ENCODE peak calls at places on chromosome 7, in six cellular contexts. V, F, M, X, H and Q are unnamed samples.

GRCh38 chr7:43108255-43109011 is 4.0 kb upstream of the HECW1 start:
- DNase-seq in V (no peak), F (peak), M (peak), X (peak), H (peak), Q (peak)

GRCh38 chr7:15995027-15995426 is 308.5 kb upstream of the MEOX2 start:
- DNase-seq in V (no peak), F (no peak), M (no peak), X (peak), H (no peak), Q (no peak)

GRCh38 chr7:6725003-6725402 is 18.3 kb upstream of the ZNF12 start:
- DNase-seq in V (no peak), F (no peak), M (no peak), X (no peak), H (no peak), Q (no peak)

GRCh38 chr7:101099969-101100781 is 14.9 kb downstream of the TRIM56 start:
- DNase-seq in V (peak), F (peak), M (peak), X (peak), H (peak), Q (no peak)

GRCh38 chr7:113664867-113665266 is 253.9 kb downstream of the PPP1R3A start:
- DNase-seq in V (no peak), F (no peak), M (no peak), X (no peak), H (no peak), Q (no peak)

GRCh38 chr7:47295606-47296005 is 286.3 kb downstream of the TNS3 start:
- DNase-seq in V (no peak), F (no peak), M (no peak), X (no peak), H (no peak), Q (no peak)

GRCh38 chr7:151754142-151754590 is 122.7 kb downstream of the PRKAG2 start:
- DNase-seq in V (no peak), F (peak), M (peak), X (peak), H (peak), Q (peak)

GRCh38 chr7:71559214-71559613 is 427.3 kb downstream of the GALNT17 start:
- DNase-seq in V (no peak), F (no peak), M (no peak), X (no peak), H (no peak), Q (no peak)

GRCh38 chr7:5420108-5420840 is 3.4 kb downstream of the TNRC18 start:
- DNase-seq in V (no peak), F (no peak), M (no peak), X (peak), H (no peak), Q (no peak)
- H3K4me3 ChIP-seq in V (peak), F (peak), M (peak), X (peak), H (peak), Q (peak)

DNA sequence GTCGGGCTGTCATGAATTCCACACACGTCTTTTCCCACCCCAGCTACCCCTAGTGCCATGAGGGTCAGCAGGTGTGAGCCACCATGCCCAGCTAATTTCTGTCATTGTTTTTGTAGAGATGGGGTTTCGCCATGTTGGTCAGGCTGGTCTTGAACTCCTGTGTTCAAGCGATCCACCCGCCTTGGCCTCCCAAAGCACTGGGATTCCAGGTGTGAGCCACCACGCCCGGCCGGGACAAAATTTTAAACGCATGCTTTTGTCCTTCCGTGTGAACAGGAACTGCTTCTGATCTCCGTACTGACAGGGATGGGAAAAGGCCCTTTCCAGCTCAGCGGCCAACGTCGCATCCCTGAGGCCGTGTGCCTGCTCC is 15.6 kb upstream of the ZFAND2A start:
- DNase-seq in V (no peak), F (no peak), M (no peak), X (no peak), H (no peak), Q (no peak)
- H3K4me3 ChIP-seq in V (peak), F (no peak), M (peak), X (peak), H (no peak), Q (peak)

GRCh38 chr7:150371131-150371995 is 2.7 kb downstream of the REPIN1 start:
- DNase-seq in V (no peak), F (no peak), M (no peak), X (peak), H (no peak), Q (no peak)

GRCh38 chr7:150374026-150374425 is 5.1 kb upstream of the ZNF775 start:
- DNase-seq in V (no peak), F (no peak), M (no peak), X (no peak), H (no peak), Q (no peak)

GRCh38 chr7:150373049-150373801 is 4.6 kb downstream of the REPIN1 start:
- DNase-seq in V (no peak), F (peak), M (no peak), X (no peak), H (no peak), Q (no peak)

GRCh38 chr7:150371996-150372270 is 3.3 kb downstream of the REPIN1 start:
- DNase-seq in V (no peak), F (no peak), M (no peak), X (no peak), H (no peak), Q (no peak)

DNA sequence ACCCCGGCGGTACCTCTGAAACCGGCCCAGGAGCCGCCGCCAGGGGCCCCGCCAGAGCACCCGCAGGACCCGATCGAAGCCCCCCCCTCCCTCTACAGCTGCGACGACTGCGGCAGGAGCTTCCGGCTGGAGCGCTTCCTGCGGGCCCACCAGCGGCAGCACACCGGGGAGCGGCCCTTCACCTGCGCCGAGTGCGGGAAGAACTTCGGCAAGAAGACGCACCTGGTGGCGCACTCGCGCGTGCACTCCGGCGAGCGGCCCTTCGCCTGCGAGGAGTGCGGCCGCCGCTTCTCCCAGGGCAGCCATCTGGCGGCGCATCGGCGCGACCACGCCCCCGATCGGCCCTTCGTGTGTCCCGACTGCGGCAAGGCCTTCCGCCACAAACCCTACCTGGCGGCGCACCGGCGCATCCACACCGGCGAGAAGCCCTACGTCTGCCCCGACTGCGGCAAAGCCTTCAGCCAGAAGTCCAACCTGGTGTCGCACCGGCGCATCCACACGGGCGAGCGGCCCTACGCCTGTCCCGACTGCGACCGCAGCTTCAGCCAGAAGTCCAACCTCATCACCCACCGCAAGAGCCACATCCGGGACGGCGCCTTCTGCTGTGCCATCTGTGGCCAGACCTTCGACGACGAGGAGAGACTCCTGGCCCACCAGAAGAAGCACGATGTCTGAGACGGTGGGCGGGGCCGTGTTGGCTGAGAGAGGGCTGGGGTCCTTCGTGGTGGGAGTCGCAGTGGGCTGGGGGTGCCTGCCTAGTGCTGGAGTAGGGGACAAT is 3.8 kb downstream of the REPIN1 start:
- DNase-seq in V (no peak), F (no peak), M (no peak), X (no peak), H (no peak), Q (no peak)
- H3K4me3 ChIP-seq in V (no peak), F (peak), M (no peak), X (no peak), H (no peak), Q (peak)

GRCh38 chr7:44218418-44219201 is 17.8 kb downstream of the YKT6 start:
- DNase-seq in V (peak), F (peak), M (no peak), X (peak), H (no peak), Q (no peak)
- H3K4me3 ChIP-seq in V (no peak), F (no peak), M (no peak), X (no peak), H (no peak), Q (no peak)

GRCh38 chr7:14902589-14902963 is at the start of gene DGKB:
- DNase-seq in V (peak), F (no peak), M (no peak), X (peak), H (peak), Q (no peak)
- H3K4me3 ChIP-seq in V (peak), F (peak), M (peak), X (no peak), H (peak), Q (no peak)

GRCh38 chr7:2215851-2216250 is 16.9 kb downstream of the MAD1L1 start:
- DNase-seq in V (no peak), F (no peak), M (no peak), X (peak), H (no peak), Q (no peak)
- H3K4me3 ChIP-seq in V (no peak), F (no peak), M (no peak), X (no peak), H (no peak), Q (no peak)

GRCh38 chr7:134954197-134955082 is 31.9 kb upstream of the AGBL3 start:
- DNase-seq in V (no peak), F (no peak), M (no peak), X (no peak), H (peak), Q (no peak)

GRCh38 chr7:134963031-134963430 is 23.3 kb upstream of the AGBL3 start:
- DNase-seq in V (no peak), F (no peak), M (no peak), X (no peak), H (peak), Q (no peak)

GRCh38 chr7:134962270-134962669 is 24.0 kb upstream of the AGBL3 start:
- DNase-seq in V (no peak), F (no peak), M (no peak), X (no peak), H (no peak), Q (no peak)

GRCh38 chr7:134957005-134957404 is 29.3 kb upstream of the AGBL3 start:
- DNase-seq in V (no peak), F (no peak), M (no peak), X (no peak), H (no peak), Q (no peak)

GRCh38 chr7:134959810-134960209 is 26.5 kb upstream of the AGBL3 start:
- DNase-seq in V (no peak), F (no peak), M (no peak), X (no peak), H (no peak), Q (peak)
- H3K4me3 ChIP-seq in V (no peak), F (no peak), M (no peak), X (no peak), H (no peak), Q (peak)

GRCh38 chr7:50738932-50739331 is 43.8 kb downstream of the GRB10 start:
- DNase-seq in V (no peak), F (no peak), M (no peak), X (no peak), H (no peak), Q (peak)

GRCh38 chr7:50742401-50742800 is 40.3 kb downstream of the GRB10 start:
- DNase-seq in V (no peak), F (no peak), M (no peak), X (no peak), H (no peak), Q (no peak)

GRCh38 chr7:50735327-50735726 is 47.4 kb downstream of the GRB10 start:
- DNase-seq in V (no peak), F (no peak), M (no peak), X (no peak), H (no peak), Q (no peak)

GRCh38 chr7:50743893-50744292 is 38.8 kb downstream of the GRB10 start:
- DNase-seq in V (no peak), F (no peak), M (no peak), X (no peak), H (no peak), Q (no peak)

DNA sequence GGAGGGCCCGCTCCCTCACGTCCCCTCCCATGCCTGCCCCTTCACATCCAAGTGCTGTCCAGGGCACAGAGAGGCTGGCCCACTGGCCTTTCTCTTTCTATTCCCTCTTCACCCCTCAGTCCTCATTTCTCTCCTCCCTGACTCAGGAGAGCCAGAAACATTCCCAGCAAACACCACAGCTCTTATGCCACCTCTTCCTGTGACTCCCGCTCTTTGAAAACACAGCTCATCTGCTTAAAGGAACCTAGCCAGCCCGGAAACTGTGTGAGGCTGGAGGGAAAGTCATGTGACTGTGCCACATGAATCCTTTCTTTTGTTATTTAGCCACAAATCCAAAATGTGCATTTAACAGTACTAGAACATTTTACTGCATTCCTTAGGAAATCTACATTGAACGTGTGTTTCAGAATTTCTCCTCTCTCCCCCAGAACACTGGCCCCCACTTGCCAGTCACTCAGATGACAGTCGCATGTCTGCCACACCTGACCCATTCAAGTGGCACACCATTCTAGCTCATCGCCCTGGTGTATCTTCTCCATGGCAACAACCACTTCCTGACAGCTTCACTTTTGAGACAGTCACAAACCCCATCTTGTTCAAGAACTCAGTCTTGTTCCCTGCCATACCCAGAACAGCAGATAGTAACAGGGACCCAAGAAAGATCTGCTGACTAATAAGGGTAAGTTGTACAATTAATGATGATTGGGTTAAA is 42.8 kb downstream of the GRB10 start:
- DNase-seq in V (no peak), F (no peak), M (no peak), X (no peak), H (peak), Q (no peak)
- H3K4me3 ChIP-seq in V (no peak), F (no peak), M (no peak), X (no peak), H (no peak), Q (no peak)

DNA sequence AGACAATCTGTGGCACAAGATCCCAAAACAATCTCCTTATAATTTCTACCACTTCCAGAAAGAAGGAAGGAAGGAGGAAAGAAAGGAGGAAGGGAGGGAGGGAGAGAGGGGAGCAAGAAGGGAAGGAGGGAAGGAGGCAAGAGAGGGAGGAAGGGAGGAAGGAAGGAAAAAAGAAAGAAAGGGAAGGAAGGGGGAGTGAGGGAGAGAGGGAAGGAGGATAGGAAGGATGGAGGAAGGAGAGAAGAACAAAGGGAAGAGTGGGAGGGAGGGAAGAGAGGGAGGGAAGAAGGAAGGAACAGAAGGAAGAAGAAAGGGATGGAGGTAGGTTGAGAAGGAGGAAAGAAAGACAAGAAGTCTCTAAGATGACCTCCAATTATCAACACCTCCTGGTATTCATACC is 185.5 kb upstream of the NFE2L3 start:
- DNase-seq in V (no peak), F (no peak), M (no peak), X (no peak), H (no peak), Q (no peak)
- H3K4me3 ChIP-seq in V (no peak), F (no peak), M (no peak), X (no peak), H (no peak), Q (no peak)

DNA sequence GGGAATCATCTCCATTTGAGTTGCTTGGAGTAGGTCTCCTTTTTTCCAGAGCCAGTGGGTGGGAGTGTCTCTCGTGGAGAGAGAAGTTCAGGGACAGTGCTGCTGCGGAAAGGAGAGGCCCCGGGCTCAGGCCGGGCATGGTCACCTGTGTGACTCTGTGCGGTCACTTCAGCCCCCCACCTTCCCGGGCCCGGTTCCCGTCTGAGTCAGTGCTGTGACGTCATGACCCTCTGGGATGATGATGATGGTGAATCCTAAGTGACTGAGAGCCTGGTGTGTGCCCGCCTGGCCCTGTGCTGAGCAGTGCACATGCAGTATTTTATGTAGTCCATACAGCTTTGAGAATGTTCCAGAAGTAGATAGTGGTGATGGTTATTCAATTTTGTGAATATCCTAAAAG is 32.6 kb upstream of the AP5Z1 start:
- DNase-seq in V (no peak), F (no peak), M (no peak), X (no peak), H (no peak), Q (no peak)
- H3K4me3 ChIP-seq in V (no peak), F (no peak), M (no peak), X (no peak), H (no peak), Q (no peak)